ENCODE peak calls at places on chromosome 16, in seven cellular contexts. B, Y, V, A, X, K and R are unnamed samples.

GRCh38 chr16:29312835-29313558 is 93.5 kb downstream of the NPIPB11 start:
- DNase-seq in B (no peak), Y (no peak), V (no peak), A (no peak), X (no peak), K (no peak), R (no peak)

GRCh38 chr16:79171504-79172240 is 428.9 kb downstream of the MAF start:
- DNase-seq in B (no peak), Y (no peak), V (no peak), A (no peak), X (no peak), K (no peak), R (no peak)

GRCh38 chr16:50274771-50275415 is 8.5 kb downstream of the ADCY7 start:
- DNase-seq in B (no peak), Y (no peak), V (no peak), A (peak), X (no peak), K (no peak), R (no peak)

GRCh38 chr16:23131841-23132576 is 17.2 kb downstream of the USP31 start:
- DNase-seq in B (no peak), Y (no peak), V (no peak), A (no peak), X (no peak), K (no peak), R (no peak)

GRCh38 chr16:4509420-4509819 is 29.2 kb downstream of the CDIP1 start:
- DNase-seq in B (no peak), Y (no peak), V (no peak), A (peak), X (no peak), K (no peak), R (no peak)

GRCh38 chr16:58299757-58300349 is 5.0 kb upstream of the PRSS54 start:
- DNase-seq in B (no peak), Y (peak), V (peak), A (no peak), X (no peak), K (peak), R (no peak)

GRCh38 chr16:85393674-85394510 is 219.2 kb upstream of the GSE1 start:
- DNase-seq in B (no peak), Y (peak), V (peak), A (peak), X (peak), K (peak), R (peak)

GRCh38 chr16:68420366-68420765 is 27.9 kb downstream of the SMPD3 start:
- DNase-seq in B (no peak), Y (no peak), V (no peak), A (no peak), X (no peak), K (no peak), R (no peak)

GRCh38 chr16:24737391-24737871 is 8.0 kb downstream of the TNRC6A start:
- DNase-seq in B (no peak), Y (no peak), V (no peak), A (no peak), X (no peak), K (no peak), R (no peak)

GRCh38 chr16:87498324-87499188 is 5.7 kb upstream of the ZCCHC14 start:
- DNase-seq in B (no peak), Y (no peak), V (no peak), A (no peak), X (no peak), K (no peak), R (no peak)

GRCh38 chr16:54507091-54507490 is 220.5 kb upstream of the IRX3 start:
- DNase-seq in B (no peak), Y (no peak), V (no peak), A (no peak), X (no peak), K (no peak), R (no peak)

GRCh38 chr16:87198328-87198731 is 118.9 kb downstream of the C16orf95 start:
- DNase-seq in B (no peak), Y (no peak), V (no peak), A (no peak), X (no peak), K (no peak), R (no peak)

GRCh38 chr16:56675685-56676210 is 6.1 kb downstream of the MT1H start:
- DNase-seq in B (no peak), Y (peak), V (no peak), A (no peak), X (no peak), K (no peak), R (no peak)

GRCh38 chr16:69176033-69176780 is 10.8 kb upstream of the SNTB2 start:
- DNase-seq in B (no peak), Y (no peak), V (no peak), A (no peak), X (no peak), K (no peak), R (no peak)

GRCh38 chr16:88816736-88817535 is 5.2 kb upstream of the APRT start:
- DNase-seq in B (no peak), Y (no peak), V (no peak), A (no peak), X (no peak), K (no peak), R (no peak)

GRCh38 chr16:59274141-59274540 is 540.0 kb upstream of the GOT2 start:
- DNase-seq in B (no peak), Y (no peak), V (no peak), A (no peak), X (no peak), K (no peak), R (no peak)

GRCh38 chr16:26569793-26570192 is 496.9 kb upstream of the C16orf82 start:
- DNase-seq in B (no peak), Y (no peak), V (no peak), A (no peak), X (no peak), K (no peak), R (no peak)

GRCh38 chr16:3152022-3152272 is 17.1 kb downstream of the ZNF213 start:
- DNase-seq in B (no peak), Y (no peak), V (no peak), A (no peak), X (no peak), K (no peak), R (no peak)

GRCh38 chr16:1261131-1261917 is 5.5 kb downstream of the TPSD1 start:
- DNase-seq in B (no peak), Y (no peak), V (no peak), A (no peak), X (no peak), K (no peak), R (no peak)

GRCh38 chr16:83847371-83848225 is 39.8 kb downstream of the HSBP1 start:
- DNase-seq in B (no peak), Y (no peak), V (no peak), A (no peak), X (no peak), K (no peak), R (no peak)

GRCh38 chr16:17457513-17457912 is 13.2 kb downstream of the XYLT1 start:
- DNase-seq in B (no peak), Y (no peak), V (no peak), A (no peak), X (no peak), K (no peak), R (no peak)

GRCh38 chr16:50480206-50480605 is 68.0 kb upstream of the NKD1 start:
- DNase-seq in B (no peak), Y (no peak), V (no peak), A (no peak), X (no peak), K (no peak), R (no peak)

GRCh38 chr16:66272461-66272860 is 94.0 kb upstream of the CDH5 start:
- DNase-seq in B (peak), Y (no peak), V (no peak), A (no peak), X (no peak), K (no peak), R (no peak)

GRCh38 chr16:56415849-56416248 is 9.5 kb downstream of the AMFR start:
- DNase-seq in B (no peak), Y (no peak), V (no peak), A (no peak), X (no peak), K (no peak), R (no peak)

GRCh38 chr16:70520612-70521297 is 2.6 kb downstream of the COG4 start:
- DNase-seq in B (no peak), Y (no peak), V (no peak), A (no peak), X (no peak), K (no peak), R (no peak)

GRCh38 chr16:67415872-67416793 is at the start of gene ZDHHC1:
- DNase-seq in B (peak), Y (peak), V (peak), A (peak), X (peak), K (peak), R (peak)
- TF ChIP-seq POLR2AphosphoS5 in B (no peak), Y (peak), V (no peak), A (peak), X (peak), K (peak), R (no peak)

DNA sequence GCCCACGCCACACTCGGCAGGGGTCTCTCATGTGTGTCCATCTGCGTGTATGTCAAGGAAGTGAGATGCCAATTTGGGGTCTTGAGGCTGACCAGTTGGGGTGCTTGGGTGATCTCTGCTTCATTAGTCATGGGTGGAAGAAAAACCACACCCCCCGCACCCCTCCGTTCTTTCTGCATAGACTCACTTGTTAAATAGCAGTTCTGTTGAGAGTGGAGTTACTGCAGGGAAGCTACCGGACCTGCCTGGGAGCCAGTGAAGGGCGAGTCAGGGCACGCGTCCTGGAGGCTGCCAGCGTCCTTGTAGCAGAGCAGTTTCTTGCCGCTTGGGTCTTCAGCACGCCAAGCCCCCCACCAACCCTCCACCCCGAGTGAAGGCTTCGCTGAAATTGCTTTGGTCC is 8.5 kb downstream of the SNN start:
- DNase-seq in B (no peak), Y (no peak), V (no peak), A (no peak), X (no peak), K (no peak), R (no peak)
- TF ChIP-seq POLR2AphosphoS5 in B (no peak), Y (no peak), V (no peak), A (no peak), X (no peak), K (no peak), R (no peak)

DNA sequence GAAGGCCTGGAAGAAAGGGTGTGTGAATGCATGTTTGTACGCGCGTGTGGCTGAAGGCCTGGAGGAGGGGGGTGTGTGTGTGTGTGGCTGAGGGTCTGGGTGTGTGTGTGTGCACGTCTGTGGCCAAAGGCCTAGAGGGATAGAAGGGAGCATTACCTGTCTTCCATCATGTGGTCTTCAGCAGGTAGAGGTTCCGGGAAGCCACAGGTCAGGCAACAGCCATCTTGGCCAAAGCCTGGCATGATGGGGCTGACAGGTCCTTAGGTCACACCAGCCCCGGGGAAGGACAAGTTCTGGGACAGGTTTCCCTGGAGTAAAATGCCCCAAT is 5.3 kb downstream of the LITAFD start:
- DNase-seq in B (no peak), Y (no peak), V (no peak), A (peak), X (no peak), K (no peak), R (no peak)
- TF ChIP-seq POLR2AphosphoS5 in B (no peak), Y (no peak), V (no peak), A (peak), X (no peak), K (no peak), R (no peak)

DNA sequence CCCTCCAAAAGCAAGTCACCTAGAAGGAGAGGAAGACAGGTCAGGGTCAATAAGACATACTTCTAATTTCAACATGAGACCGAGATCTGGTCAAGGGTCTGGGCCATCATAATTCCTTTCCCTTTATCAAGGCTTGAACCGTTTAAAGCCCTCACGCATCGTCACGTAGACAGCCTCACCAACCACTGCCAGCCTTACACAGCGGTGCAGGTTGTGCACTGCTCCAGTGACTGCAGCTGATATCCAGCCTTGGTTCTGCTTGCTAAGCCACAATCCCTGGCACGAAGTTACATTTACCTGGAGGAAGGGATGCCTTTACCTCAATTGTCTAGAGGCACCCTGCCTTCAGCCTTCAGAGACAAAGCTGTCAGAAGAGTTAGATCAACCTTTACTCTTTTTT is 85.1 kb downstream of the MYH11 start:
- DNase-seq in B (no peak), Y (no peak), V (no peak), A (peak), X (no peak), K (no peak), R (no peak)
- TF ChIP-seq POLR2AphosphoS5 in B (no peak), Y (peak), V (no peak), A (no peak), X (no peak), K (no peak), R (no peak)